ENCODE peak calls at places on chromosomes 6 and 20, in nine cellular contexts. O is NCI-H2171; X is ascending aorta; P is HCEC 1CT; I is left cardiac atrium; J is mesothelial cell of epicardium; S is GM04503; D is HEK293T; E is activated naive CD8-positive, alpha-beta T cell treated with anti-CD3 and anti-CD28 coated beads, Interleukin-2, amount 50 U/mL, for 24 hours. K is an unnamed sample.

GRCh38 chr6:111423960-111424846 is 58.8 kb downstream of the REV3L start:
- DNase-seq in O (no peak), X (no peak), P (peak), I (no peak), J (no peak), S (no peak), D (peak), E (no peak), K (no peak)

GRCh38 chr20:37907677-37908397 is 4.9 kb downstream of the VSTM2L start:
- DNase-seq in O (no peak), X (no peak), P (peak), I (no peak), J (peak), S (peak), D (peak), E (no peak), K (no peak)

GRCh38 chr6:56381852-56382251 is 134.5 kb upstream of the COL21A1 start:
- DNase-seq in O (no peak), X (no peak), P (no peak), I (no peak), J (no peak), S (no peak), D (no peak), E (no peak), K (no peak)

GRCh38 chr6:36469946-36470345 is 27.1 kb downstream of the KCTD20 start:
- DNase-seq in O (no peak), X (no peak), P (no peak), I (no peak), J (no peak), S (no peak), D (no peak), E (no peak), K (no peak)

GRCh38 chr6:143505111-143505510 is 6.4 kb downstream of the FUCA2 start:
- DNase-seq in O (no peak), X (no peak), P (no peak), I (no peak), J (no peak), S (no peak), D (no peak), E (no peak), K (no peak)

GRCh38 chr20:53737404-53738038 is 143.9 kb upstream of the ZNF217 start:
- DNase-seq in O (no peak), X (no peak), P (no peak), I (no peak), J (no peak), S (no peak), D (no peak), E (no peak), K (no peak)

GRCh38 chr6:72218125-72218524 is 331.8 kb downstream of the RIMS1 start:
- DNase-seq in O (no peak), X (no peak), P (peak), I (no peak), J (no peak), S (no peak), D (peak), E (no peak), K (no peak)

GRCh38 chr6:33725222-33725621 is 13.7 kb upstream of the UQCC2 start:
- DNase-seq in O (no peak), X (no peak), P (no peak), I (no peak), J (no peak), S (no peak), D (no peak), E (no peak), K (no peak)

GRCh38 chr6:133890941-133891813 is 2.3 kb downstream of the TCF21 start:
- DNase-seq in O (no peak), X (no peak), P (peak), I (peak), J (peak), S (no peak), D (peak), E (peak), K (no peak)

GRCh38 chr6:44217332-44218143 is 812 bp downstream of the MYMX start:
- DNase-seq in O (no peak), X (peak), P (no peak), I (peak), J (no peak), S (no peak), D (no peak), E (no peak), K (no peak)

GRCh38 chr20:61254881-61255589 is 3.0 kb downstream of the CDH4 start:
- DNase-seq in O (no peak), X (no peak), P (peak), I (no peak), J (no peak), S (no peak), D (no peak), E (no peak), K (no peak)

GRCh38 chr6:10954590-10955010 is 67.7 kb downstream of the SYCP2L start:
- DNase-seq in O (peak), X (no peak), P (peak), I (peak), J (peak), S (no peak), D (peak), E (peak), K (peak)

GRCh38 chr20:366042-366718 is 14.4 kb upstream of the TRIB3 start:
- DNase-seq in O (peak), X (no peak), P (no peak), I (no peak), J (no peak), S (no peak), D (no peak), E (no peak), K (no peak)

GRCh38 chr6:158056804-158057203 is 75.1 kb downstream of the SYNJ2 start:
- DNase-seq in O (no peak), X (no peak), P (no peak), I (no peak), J (no peak), S (no peak), D (no peak), E (no peak), K (no peak)

GRCh38 chr6:170132561-170132991 is 158.3 kb downstream of the DLL1 start:
- DNase-seq in O (no peak), X (no peak), P (no peak), I (no peak), J (peak), S (no peak), D (no peak), E (no peak), K (peak)

GRCh38 chr6:3230275-3231212 is 3.1 kb upstream of the TUBB2B start:
- DNase-seq in O (peak), X (no peak), P (no peak), I (no peak), J (no peak), S (no peak), D (no peak), E (no peak), K (no peak)

GRCh38 chr6:36701401-36701991 is 3.9 kb downstream of the RAB44 start:
- DNase-seq in O (no peak), X (no peak), P (peak), I (no peak), J (no peak), S (no peak), D (no peak), E (no peak), K (no peak)

GRCh38 chr20:4534315-4534714 is 187.4 kb upstream of the PRND start:
- DNase-seq in O (no peak), X (no peak), P (peak), I (no peak), J (no peak), S (no peak), D (no peak), E (no peak), K (no peak)

GRCh38 chr6:155710704-155711103 is 255.1 kb upstream of the NOX3 start:
- DNase-seq in O (no peak), X (no peak), P (no peak), I (no peak), J (no peak), S (no peak), D (no peak), E (no peak), K (no peak)

GRCh38 chr6:116268589-116269293 is 11.0 kb downstream of the TSPYL1 start:
- DNase-seq in O (peak), X (no peak), P (peak), I (no peak), J (no peak), S (no peak), D (peak), E (no peak), K (no peak)

K was measured in natural killer cell.